ENCODE peak calls at places on chromosomes 6 and 20, in seven cellular contexts. N, D, T, F, L, A and K are unnamed samples.

GRCh38 chr6:138765896-138766487 is 7.6 kb upstream of the CCDC28A start:
- DNase-seq in N (no peak), D (no peak), T (no peak), F (peak), L (peak), A (no peak), K (no peak)

GRCh38 chr20:20161611-20162010 is 109.3 kb downstream of the CFAP61 start:
- DNase-seq in N (no peak), D (no peak), T (no peak), F (no peak), L (no peak), A (no peak), K (no peak)

GRCh38 chr6:43803783-43804549 is 34.0 kb downstream of the VEGFA start:
- DNase-seq in N (peak), D (no peak), T (no peak), F (no peak), L (no peak), A (no peak), K (no peak)

GRCh38 chr6:147508073-147508870 is at the start of gene SAMD5:
- DNase-seq in N (peak), D (no peak), T (peak), F (peak), L (peak), A (peak), K (peak)

GRCh38 chr20:36342316-36342715 is 36.2 kb downstream of the DLGAP4 start:
- DNase-seq in N (no peak), D (no peak), T (no peak), F (no peak), L (no peak), A (no peak), K (no peak)

GRCh38 chr6:89489078-89489477 is 56.1 kb downstream of the ANKRD6 start:
- DNase-seq in N (no peak), D (no peak), T (no peak), F (no peak), L (no peak), A (no peak), K (no peak)

GRCh38 chr6:70547313-70547712 is 19.4 kb upstream of the SDHAF4 start:
- DNase-seq in N (no peak), D (no peak), T (no peak), F (no peak), L (no peak), A (no peak), K (no peak)

GRCh38 chr20:22106308-22106938 is 401.0 kb downstream of the PAX1 start:
- DNase-seq in N (no peak), D (no peak), T (no peak), F (peak), L (no peak), A (no peak), K (no peak)

GRCh38 chr20:57160985-57161384 is 105.5 kb downstream of the BMP7 start:
- DNase-seq in N (no peak), D (no peak), T (no peak), F (no peak), L (no peak), A (no peak), K (no peak)

GRCh38 chr20:36720510-36720909 is 25.4 kb downstream of the NDRG3 start:
- DNase-seq in N (no peak), D (no peak), T (no peak), F (no peak), L (no peak), A (no peak), K (no peak)

GRCh38 chr6:119090256-119090655 is 11.8 kb upstream of the FAM184A start:
- DNase-seq in N (no peak), D (no peak), T (no peak), F (no peak), L (no peak), A (no peak), K (no peak)

GRCh38 chr6:16436550-16436949 is 198.2 kb downstream of the GMPR start:
- DNase-seq in N (no peak), D (no peak), T (no peak), F (no peak), L (no peak), A (no peak), K (no peak)

GRCh38 chr20:41960166-41960565 is 342.0 kb upstream of the CHD6 start:
- DNase-seq in N (no peak), D (peak), T (no peak), F (no peak), L (no peak), A (no peak), K (no peak)

GRCh38 chr6:137271245-137272183 is 52.3 kb upstream of the IFNGR1 start:
- DNase-seq in N (no peak), D (no peak), T (no peak), F (peak), L (no peak), A (no peak), K (no peak)

GRCh38 chr6:127484207-127484858 is 25.1 kb upstream of the KIAA0408 start:
- DNase-seq in N (no peak), D (no peak), T (no peak), F (peak), L (peak), A (no peak), K (peak)

GRCh38 chr6:135188718-135189117 is 7.6 kb downstream of the MYB start:
- DNase-seq in N (no peak), D (no peak), T (no peak), F (no peak), L (no peak), A (no peak), K (no peak)

GRCh38 chr6:140040391-140040790 is 665.9 kb upstream of the CITED2 start:
- DNase-seq in N (no peak), D (no peak), T (no peak), F (no peak), L (no peak), A (no peak), K (no peak)

GRCh38 chr20:41078329-41078728 is 49.7 kb downstream of the TOP1 start:
- DNase-seq in N (no peak), D (no peak), T (no peak), F (peak), L (peak), A (no peak), K (no peak)

GRCh38 chr6:108944707-108945685 is 96.8 kb downstream of the ARMC2 start:
- DNase-seq in N (no peak), D (no peak), T (peak), F (no peak), L (no peak), A (no peak), K (no peak)

GRCh38 chr20:4180355-4180754 is 165.0 kb upstream of the RNF24 start:
- DNase-seq in N (no peak), D (no peak), T (no peak), F (no peak), L (no peak), A (no peak), K (no peak)

GRCh38 chr6:71294121-71294523 is 5.5 kb downstream of the OGFRL1 start:
- DNase-seq in N (no peak), D (peak), T (no peak), F (no peak), L (no peak), A (no peak), K (no peak)

GRCh38 chr20:53778736-53779135 is 185.1 kb upstream of the ZNF217 start:
- DNase-seq in N (no peak), D (no peak), T (no peak), F (no peak), L (no peak), A (no peak), K (no peak)

GRCh38 chr20:38076548-38076947 is 43.0 kb downstream of the RPRD1B start:
- DNase-seq in N (no peak), D (no peak), T (no peak), F (no peak), L (peak), A (no peak), K (no peak)

GRCh38 chr6:14966111-14966901 is 279.6 kb upstream of the JARID2 start:
- DNase-seq in N (no peak), D (no peak), T (no peak), F (no peak), L (no peak), A (no peak), K (no peak)

GRCh38 chr6:9484091-9484490 is 930.8 kb downstream of the TFAP2A start:
- DNase-seq in N (no peak), D (no peak), T (no peak), F (no peak), L (no peak), A (no peak), K (no peak)

GRCh38 chr6:45163952-45164766 is 164.0 kb upstream of the RUNX2 start:
- DNase-seq in N (no peak), D (no peak), T (no peak), F (no peak), L (no peak), A (no peak), K (peak)

GRCh38 chr20:47274449-47275108 is 81.9 kb downstream of the ZMYND8 start:
- DNase-seq in N (no peak), D (peak), T (peak), F (peak), L (no peak), A (no peak), K (peak)

DNA sequence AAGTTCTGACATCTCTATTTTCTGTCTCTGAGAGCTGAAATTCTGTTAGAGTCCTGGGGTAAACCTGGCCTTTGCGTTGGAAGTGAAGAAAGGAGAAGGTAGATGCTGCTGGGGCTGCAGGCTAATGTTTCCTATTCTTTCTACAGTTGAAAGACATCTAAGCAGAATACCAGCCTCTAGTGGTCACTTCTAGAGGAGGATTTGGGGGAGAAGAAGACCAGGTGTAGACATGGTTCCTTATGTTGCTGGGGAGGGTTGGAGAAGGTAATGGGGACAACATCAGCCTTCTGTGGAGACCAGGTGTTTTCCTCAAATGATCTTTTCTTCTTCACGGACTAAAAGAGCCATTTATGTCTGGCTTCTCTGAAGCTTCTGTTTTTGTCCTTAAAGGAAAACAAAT is 62.6 kb downstream of the BTBD3 start:
- DNase-seq in N (no peak), D (no peak), T (no peak), F (no peak), L (no peak), A (no peak), K (no peak)
- TF ChIP-seq CTCF in N (no peak), D (no peak), T (no peak), F (no peak), L (no peak), A (no peak), K (no peak)

GRCh38 chr20:43387737-43388136 is 70.0 kb upstream of the SRSF6 start:
- DNase-seq in N (no peak), D (no peak), T (no peak), F (no peak), L (no peak), A (no peak), K (no peak)

GRCh38 chr20:43392561-43392960 is 65.1 kb upstream of the SRSF6 start:
- DNase-seq in N (no peak), D (no peak), T (no peak), F (no peak), L (no peak), A (no peak), K (no peak)

GRCh38 chr20:43388267-43389081 is 69.2 kb upstream of the SRSF6 start:
- DNase-seq in N (no peak), D (no peak), T (peak), F (no peak), L (no peak), A (peak), K (no peak)

GRCh38 chr20:43389231-43389630 is 68.5 kb upstream of the SRSF6 start:
- DNase-seq in N (no peak), D (no peak), T (peak), F (no peak), L (no peak), A (peak), K (no peak)

DNA sequence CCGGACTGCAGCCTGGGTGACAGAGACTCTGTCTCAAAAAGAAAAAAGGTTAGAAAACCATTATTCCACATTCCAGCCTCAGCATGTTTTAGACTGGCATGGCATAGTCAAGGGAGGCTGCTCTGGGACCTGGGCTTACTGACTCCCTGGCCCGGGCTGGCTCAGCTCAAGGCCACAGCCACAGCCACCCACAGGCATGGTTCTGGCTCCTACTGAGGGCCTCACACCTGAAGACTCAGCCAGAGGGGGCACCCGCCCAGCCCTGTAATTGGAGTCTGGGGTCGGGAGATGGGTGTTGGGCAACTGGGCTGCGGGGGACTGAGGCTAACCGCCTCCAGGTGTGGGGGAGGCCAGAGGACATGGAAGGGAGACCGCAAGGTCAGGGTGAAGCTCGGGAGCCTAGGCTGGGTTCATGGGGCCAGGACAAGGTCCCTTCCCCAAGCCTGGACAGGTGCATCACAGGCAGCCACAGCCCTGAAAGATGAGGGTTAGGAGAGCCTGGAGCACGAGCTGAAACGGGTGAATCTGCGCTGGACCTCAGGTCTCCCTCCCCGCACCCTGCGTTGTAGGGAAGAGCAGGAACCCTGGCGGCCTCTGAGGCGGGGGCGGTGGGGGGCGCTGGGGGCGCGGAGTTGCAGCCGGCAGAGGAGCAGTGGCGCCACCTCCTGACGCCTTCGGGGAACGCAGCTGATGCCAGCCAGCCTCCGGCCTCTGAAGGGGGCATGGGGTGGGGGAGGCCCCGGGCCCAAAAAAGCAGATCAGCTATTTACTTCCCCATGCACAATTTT is 67.7 kb upstream of the SRSF6 start:
- DNase-seq in N (no peak), D (no peak), T (no peak), F (no peak), L (no peak), A (no peak), K (no peak)
- TF ChIP-seq CTCF in N (no peak), D (no peak), T (no peak), F (peak), L (no peak), A (peak), K (peak)

DNA sequence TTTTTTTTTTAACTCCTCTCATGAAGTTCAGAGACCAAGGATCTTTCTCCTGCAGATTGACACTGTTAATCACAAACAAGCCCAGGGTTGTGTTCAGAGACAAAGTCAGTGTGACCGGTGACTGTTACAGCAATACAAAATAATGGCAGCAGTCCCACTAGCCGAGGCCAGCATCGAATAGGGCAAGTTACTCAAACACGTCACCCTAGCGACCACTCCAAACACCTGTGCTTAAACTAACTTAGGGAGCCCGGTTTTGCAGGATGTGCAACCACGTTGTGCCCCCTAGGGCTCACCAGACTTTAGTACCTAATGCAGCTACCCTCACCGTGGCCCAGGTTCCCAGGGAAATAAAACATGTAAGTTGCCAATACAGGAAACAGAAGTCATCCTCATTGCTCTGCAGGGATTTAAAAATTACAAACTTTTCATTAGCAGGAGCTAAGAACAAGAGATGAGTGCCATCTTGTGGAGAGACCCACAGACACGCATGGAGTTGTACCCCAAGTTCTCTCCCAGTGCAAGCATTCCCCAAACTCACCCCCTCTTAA is 38.1 kb downstream of the FAM50B start:
- DNase-seq in N (no peak), D (no peak), T (no peak), F (peak), L (no peak), A (no peak), K (no peak)
- TF ChIP-seq CTCF in N (peak), D (no peak), T (no peak), F (peak), L (peak), A (peak), K (peak)

DNA sequence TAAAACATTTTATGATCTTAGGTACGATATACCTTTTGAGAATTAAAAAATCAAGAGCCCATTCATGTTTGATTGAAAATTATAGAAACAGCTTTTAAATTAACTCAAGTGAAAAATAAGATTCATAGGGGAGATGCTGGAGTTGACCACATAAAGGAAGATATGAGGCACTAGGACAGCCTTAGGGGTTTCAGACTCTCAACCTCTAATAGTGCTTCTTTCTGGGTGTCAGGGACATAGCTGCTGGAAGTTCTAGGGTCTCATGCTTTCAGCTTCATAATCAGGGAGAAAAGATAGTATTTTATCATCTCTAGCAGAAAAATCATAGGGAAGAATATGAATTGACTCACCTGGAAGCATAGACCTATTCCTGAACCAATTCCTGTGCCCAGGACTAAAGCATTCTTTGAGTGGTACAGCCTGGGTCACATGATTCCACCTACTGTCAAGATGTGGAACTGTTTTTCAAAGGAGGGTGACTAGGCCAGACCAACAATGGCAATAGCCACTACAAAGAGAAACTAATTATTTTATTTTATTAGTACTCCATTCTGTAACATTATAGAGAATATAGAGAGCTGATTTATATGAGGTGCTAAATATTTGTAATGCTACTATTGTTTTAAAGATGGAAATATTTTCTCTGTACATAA is 27.8 kb upstream of the CENPW start:
- DNase-seq in N (no peak), D (no peak), T (no peak), F (peak), L (no peak), A (no peak), K (no peak)
- TF ChIP-seq CTCF in N (peak), D (no peak), T (peak), F (no peak), L (no peak), A (no peak), K (peak)

GRCh38 chr6:13378669-13379590 is 50.6 kb upstream of the TBC1D7 start:
- DNase-seq in N (peak), D (no peak), T (no peak), F (no peak), L (no peak), A (no peak), K (no peak)
- TF ChIP-seq CTCF in N (no peak), D (no peak), T (no peak), F (no peak), L (no peak), A (no peak), K (no peak)

GRCh38 chr20:24781061-24781980 is 167.7 kb upstream of the CST7 start:
- DNase-seq in N (no peak), D (no peak), T (peak), F (peak), L (no peak), A (peak), K (no peak)
- TF ChIP-seq CTCF in N (peak), D (no peak), T (no peak), F (peak), L (no peak), A (no peak), K (peak)

DNA sequence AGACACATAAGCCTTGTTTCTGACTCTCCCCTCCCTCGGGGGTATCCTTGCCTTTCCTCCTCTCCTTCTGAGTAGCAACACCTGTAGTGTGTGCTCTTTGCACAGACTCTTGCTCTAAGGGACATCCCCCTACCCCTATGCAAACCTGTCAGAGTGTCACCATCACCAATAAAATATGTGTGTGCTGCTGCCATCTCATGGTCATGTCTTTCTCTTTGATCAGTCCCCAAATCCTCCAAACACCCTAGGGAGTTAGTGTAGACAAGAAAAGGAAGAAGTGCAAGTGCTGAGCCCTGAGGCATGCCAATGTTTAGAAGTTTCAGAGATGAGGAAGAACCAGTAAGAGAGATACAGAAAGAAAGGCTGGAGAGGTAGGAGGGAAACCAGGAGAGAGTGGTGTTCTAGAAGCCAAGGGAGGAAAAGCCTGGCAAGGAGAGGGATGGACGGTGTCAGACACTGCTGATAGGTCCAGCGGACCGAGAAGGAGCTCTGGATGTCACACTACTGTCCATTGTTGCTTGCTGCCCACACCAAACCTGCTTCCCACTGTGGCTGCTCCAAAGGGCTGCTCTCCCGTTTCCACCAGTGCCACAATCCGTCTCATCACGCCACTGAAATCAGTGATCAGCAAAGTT is 16.4 kb downstream of the TRMT6 start:
- DNase-seq in N (no peak), D (no peak), T (no peak), F (peak), L (no peak), A (no peak), K (no peak)
- TF ChIP-seq CTCF in N (no peak), D (no peak), T (no peak), F (peak), L (no peak), A (no peak), K (peak)

GRCh38 chr20:62549499-62550086 is 73.8 kb upstream of the GATA5 start:
- DNase-seq in N (no peak), D (no peak), T (peak), F (no peak), L (no peak), A (no peak), K (no peak)
- TF ChIP-seq CTCF in N (no peak), D (no peak), T (no peak), F (peak), L (no peak), A (no peak), K (peak)

GRCh38 chr6:1702580-1703051 is 92.9 kb downstream of the FOXC1 start:
- DNase-seq in N (no peak), D (no peak), T (no peak), F (no peak), L (no peak), A (no peak), K (no peak)
- TF ChIP-seq CTCF in N (no peak), D (no peak), T (no peak), F (no peak), L (no peak), A (no peak), K (no peak)

GRCh38 chr6:130190701-130191375 is 31.9 kb downstream of the SAMD3 start:
- DNase-seq in N (no peak), D (no peak), T (no peak), F (no peak), L (no peak), A (no peak), K (no peak)
- TF ChIP-seq CTCF in N (no peak), D (no peak), T (no peak), F (no peak), L (no peak), A (no peak), K (no peak)